ENCODE peak calls at places on chromosomes 12 and 14, in five cellular contexts. R is glutamatergic neuron; N is CD8-positive, alpha-beta memory T cell; B is fibroblast of mammary gland; C is tibial artery. E is an unnamed sample.

GRCh38 chr14:39322807-39323206 is 89.1 kb downstream of the MIA2 start:
- DNase-seq in N (no peak), R (no peak), C (no peak), B (peak), E (no peak)

GRCh38 chr12:19223018-19223417 is 93.5 kb downstream of the PLEKHA5 start:
- DNase-seq in R (no peak), B (peak), C (no peak), N (no peak), E (no peak)

GRCh38 chr14:23514009-23514962 is 37.3 kb downstream of the ZFHX2 start:
- DNase-seq in N (no peak), R (no peak), C (no peak), B (no peak), E (no peak)

GRCh38 chr12:13198921-13199320 is 2.4 kb downstream of the EMP1 start:
- DNase-seq in B (peak), N (no peak), R (no peak), C (no peak), E (no peak)

GRCh38 chr12:37546206-37546605 is 770.4 kb upstream of the ALG10B start:
- DNase-seq in B (no peak), C (no peak), N (no peak), R (no peak), E (no peak)

GRCh38 chr12:50246873-50247612 is 36.3 kb downstream of the LIMA1 start:
- DNase-seq in R (no peak), B (peak), C (peak), N (no peak), E (peak)

GRCh38 chr12:53103860-53104305 is 597 bp downstream of the SOAT2 start:
- DNase-seq in C (no peak), R (no peak), N (peak), B (no peak), E (no peak)

GRCh38 chr12:83818888-83819287 is 1093.7 kb downstream of the SLC6A15 start:
- DNase-seq in B (peak), C (no peak), R (no peak), N (no peak), E (peak)

GRCh38 chr12:4280351-4281163 is 7.0 kb downstream of the CCND2 start:
- DNase-seq in N (no peak), C (peak), B (peak), R (no peak), E (peak)